ENCODE peak calls at places on chromosomes 13 and 19, in nine cellular contexts. S is ovary, H is heart right ventricle, O is cardiac muscle cell, Q is mucosa of descending colon, U is left ventricle myocardium inferior, K is A549, M is breast epithelium, F is thoracic aorta. L is an unnamed sample. For H3K4me1, the result is how much of the 10 kb centered on the place peaks cover.

GRCh38 chr19:45641274-45642105 is 2.3 kb upstream of the EML2 start:
- DNase-seq in K (peak), O (peak), Q (peak), U (peak), H (peak), M (peak), F (no peak), S (peak), L (peak)

GRCh38 chr19:45598267-45599011 is 3.6 kb downstream of the GPR4 start:
- DNase-seq in O (peak), K (no peak), H (peak), S (no peak), M (no peak), U (peak), Q (no peak), F (no peak), L (peak)

GRCh38 chr13:49836516-49836915 is 44.0 kb upstream of the KPNA3 start:
- DNase-seq in O (no peak), U (no peak), M (no peak), S (no peak), Q (no peak), K (no peak), F (no peak), H (no peak), L (no peak)

GRCh38 chr13:48333976-48334375 is 30.4 kb downstream of the RB1 start:
- DNase-seq in U (no peak), M (no peak), Q (no peak), S (no peak), O (peak), H (no peak), K (no peak), F (no peak), L (no peak)

GRCh38 chr19:50434525-50434924 is 1.8 kb downstream of the MYBPC2 start:
- DNase-seq in O (no peak), K (no peak), H (no peak), S (no peak), M (no peak), Q (no peak), U (no peak), F (no peak), L (no peak)

GRCh38 chr19:6721773-6722172 is 1.3 kb upstream of the C3 start:
- DNase-seq in F (no peak), S (no peak), U (no peak), H (no peak), K (no peak), M (no peak), Q (no peak), O (no peak), L (no peak)

GRCh38 chr13:113625965-113626661 is 31.9 kb downstream of the ATP4B start:
- DNase-seq in S (no peak), Q (no peak), U (peak), O (peak), F (no peak), K (no peak), M (no peak), H (no peak), L (peak)

GRCh38 chr13:33868343-33868994 is 50.5 kb downstream of the RFC3 start:
- DNase-seq in Q (no peak), K (no peak), F (no peak), M (no peak), H (no peak), S (no peak), O (no peak), U (no peak), L (no peak)

GRCh38 chr19:16895467-16896097 is 6.8 kb downstream of the F2RL3 start:
- DNase-seq in S (peak), Q (no peak), U (no peak), K (no peak), F (no peak), H (no peak), O (peak), M (no peak), L (no peak)

GRCh38 chr19:48591021-48591420 is 15.5 kb upstream of the SPACA4 start:
- DNase-seq in U (no peak), K (no peak), Q (no peak), H (no peak), F (no peak), S (no peak), M (no peak), O (peak), L (no peak)

DNA sequence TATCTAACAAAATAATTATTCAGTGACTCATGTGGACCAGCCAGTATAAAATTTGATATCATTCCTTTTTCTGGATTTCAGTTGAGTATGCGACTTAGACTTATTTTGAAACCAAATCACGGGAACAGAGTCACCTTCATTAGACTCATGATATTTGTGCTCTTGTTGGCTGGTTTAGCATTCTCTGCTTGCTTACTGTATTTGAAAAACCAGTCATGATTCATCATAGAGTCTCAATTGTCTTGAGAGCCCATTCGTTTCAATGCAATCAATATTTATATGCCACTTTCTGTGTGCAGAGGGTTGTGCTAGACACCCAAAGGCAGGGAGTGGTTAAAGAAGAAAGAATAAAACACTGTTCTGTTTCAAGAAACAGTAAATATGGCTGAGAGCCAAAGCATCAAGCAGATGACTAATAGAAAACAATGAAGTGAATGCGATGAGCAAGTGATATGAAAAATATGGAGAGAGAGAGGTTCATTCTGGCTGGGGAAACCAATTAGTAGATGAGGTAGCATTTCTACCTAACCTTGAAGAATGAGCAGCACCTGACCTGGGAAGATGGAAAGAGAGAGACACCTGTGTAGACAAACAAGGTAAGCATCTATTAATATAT is 99.6 kb upstream of the MBNL2 start:
- DNase-seq in O (peak), U (no peak), M (no peak), K (no peak), S (no peak), Q (no peak), F (no peak), H (no peak), L (no peak)
- H3K4me1 ChIP-seq in O (under half), U (half or more), M (under half), K (half or more), S (under half), Q (under half), F (under half), H (under half), L (under half)

DNA sequence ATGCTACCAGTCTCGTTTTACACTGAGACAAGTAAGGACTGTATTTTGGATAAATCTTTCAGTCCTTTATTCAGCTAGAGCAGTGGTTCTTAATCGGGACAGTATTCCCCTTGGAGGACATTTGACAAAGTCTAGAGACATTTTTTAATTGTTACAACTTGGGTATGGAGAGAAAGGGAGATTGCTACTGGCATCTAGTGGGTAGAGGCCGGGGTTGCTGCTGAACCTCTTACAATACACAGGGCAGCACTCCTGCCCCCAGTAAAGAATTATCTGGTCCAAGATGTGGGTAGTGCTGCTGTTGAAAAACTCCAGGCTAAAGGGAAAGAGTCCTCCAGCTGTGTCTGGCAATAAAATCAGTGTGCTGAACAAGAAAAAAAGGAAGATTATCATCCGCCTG is 334.8 kb downstream of the SLC7A1 start:
- DNase-seq in U (no peak), O (no peak), H (no peak), S (no peak), M (no peak), Q (no peak), F (no peak), K (no peak), L (no peak)
- TF ChIP-seq CTCF in U (peak), O (no peak), H (peak), S (no peak), M (no peak), Q (no peak), F (peak), K (no peak), L (peak)

GRCh38 chr13:23378009-23378632 is 55.4 kb downstream of the SACS start:
- DNase-seq in Q (no peak), S (no peak), H (peak), F (peak), K (peak), U (no peak), O (peak), M (no peak), L (no peak)

GRCh38 chr13:23383151-23383550 is 50.4 kb downstream of the SACS start:
- DNase-seq in S (no peak), U (no peak), K (no peak), F (no peak), H (no peak), O (no peak), Q (no peak), M (no peak), L (no peak)

GRCh38 chr13:23384111-23384510 is 49.4 kb downstream of the SACS start:
- DNase-seq in M (no peak), U (no peak), Q (no peak), H (no peak), S (no peak), K (no peak), O (no peak), F (no peak), L (no peak)

GRCh38 chr13:23380534-23380933 is 53.0 kb downstream of the SACS start:
- DNase-seq in K (no peak), H (no peak), M (no peak), Q (no peak), S (no peak), O (peak), U (no peak), F (no peak), L (no peak)

DNA sequence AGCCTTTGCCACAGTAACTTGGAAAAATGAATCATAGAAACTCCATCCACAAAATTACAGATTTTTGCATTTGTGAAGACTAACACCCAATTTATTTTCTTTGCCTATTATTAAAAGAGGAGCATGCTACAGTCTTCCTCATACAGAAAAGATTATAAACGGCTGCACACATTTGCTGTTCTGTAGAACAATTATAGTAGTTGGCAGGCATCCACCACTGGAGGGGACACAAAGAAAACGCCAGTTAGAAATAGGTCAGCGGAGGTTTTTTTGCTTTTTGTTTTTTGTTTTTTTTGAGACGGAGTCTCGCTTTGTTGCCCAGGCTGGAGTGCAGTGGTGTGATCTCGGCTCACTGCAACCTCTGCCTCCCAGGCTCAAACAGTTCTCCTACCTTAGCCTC is 51.6 kb downstream of the SACS start:
- DNase-seq in O (peak), H (no peak), S (no peak), K (no peak), F (no peak), M (no peak), Q (no peak), U (no peak), L (no peak)
- H3K4me1 ChIP-seq in O (under half), H (under half), S (under half), K (under half), F (under half), M (under half), Q (under half), U (under half), L (under half)

DNA sequence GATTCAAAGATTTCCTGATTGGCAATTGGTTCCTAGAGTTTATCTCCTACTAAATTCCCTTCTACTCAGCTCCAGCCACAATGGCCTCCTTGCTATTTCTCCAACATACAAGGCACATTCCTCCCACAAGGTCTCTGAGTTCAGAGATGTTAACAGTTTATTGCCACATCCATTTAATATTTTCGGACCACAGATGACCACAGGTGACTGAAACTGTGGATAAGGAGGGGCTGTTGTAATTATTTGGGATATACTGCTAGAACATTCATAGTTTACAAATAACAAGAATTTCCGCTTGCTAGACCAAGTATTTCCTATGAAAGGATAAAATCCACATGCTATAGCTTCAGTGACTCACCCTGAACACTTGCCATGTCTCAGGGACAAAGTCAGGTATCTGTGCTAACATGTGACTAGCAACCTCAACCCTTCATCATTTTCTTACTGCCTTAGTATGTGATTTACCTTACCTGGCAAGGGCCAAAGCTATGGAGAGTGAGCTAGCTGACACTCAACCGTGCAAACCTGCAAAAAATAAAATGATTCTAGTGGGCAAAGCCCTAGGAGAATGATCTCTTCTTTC is 117.7 kb downstream of the TBC1D4 start:
- DNase-seq in S (no peak), H (no peak), O (no peak), F (no peak), K (no peak), U (no peak), Q (no peak), M (no peak), L (no peak)
- TF ChIP-seq CTCF in S (no peak), H (no peak), O (no peak), F (no peak), K (no peak), U (no peak), Q (no peak), M (no peak), L (no peak)

GRCh38 chr13:40632915-40633314 is 33.5 kb downstream of the FOXO1 start:
- DNase-seq in O (no peak), H (no peak), U (no peak), S (no peak), F (no peak), Q (no peak), M (no peak), K (no peak), L (no peak)

GRCh38 chr13:40629678-40630384 is 36.6 kb downstream of the FOXO1 start:
- DNase-seq in K (no peak), U (no peak), S (no peak), Q (no peak), F (no peak), O (no peak), M (no peak), H (no peak), L (no peak)

GRCh38 chr13:40635315-40635995 is 31.0 kb downstream of the FOXO1 start:
- DNase-seq in F (no peak), H (no peak), K (no peak), O (no peak), U (no peak), M (no peak), S (no peak), Q (no peak), L (no peak)

GRCh38 chr13:40626977-40627376 is 39.5 kb downstream of the FOXO1 start:
- DNase-seq in K (no peak), O (no peak), U (no peak), S (no peak), H (no peak), F (no peak), M (no peak), Q (no peak), L (no peak)

DNA sequence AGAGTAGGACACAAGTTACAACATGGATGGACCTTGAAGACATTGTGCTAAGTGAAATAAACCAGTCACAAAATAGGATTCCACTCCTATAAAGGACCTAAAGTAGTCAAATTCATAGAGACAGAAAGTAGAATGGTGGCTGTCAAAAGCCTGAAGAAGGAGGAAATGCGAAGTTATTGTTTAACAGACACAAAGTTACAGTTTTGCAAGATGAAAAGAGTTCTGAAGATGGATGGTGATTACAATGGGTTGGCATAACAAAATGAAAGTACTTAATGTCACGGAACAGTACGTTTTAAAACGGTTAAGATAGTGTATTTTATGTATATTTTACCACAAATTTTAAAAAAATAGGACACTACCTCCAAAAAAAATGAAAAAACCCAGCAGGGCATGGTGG is 34.8 kb downstream of the FOXO1 start:
- DNase-seq in U (no peak), O (no peak), M (no peak), K (no peak), H (no peak), S (no peak), Q (no peak), F (no peak), L (no peak)
- H3K4me1 ChIP-seq in U (under half), O (under half), M (under half), K (under half), H (under half), S (under half), Q (under half), F (under half), L (under half)

GRCh38 chr19:18322318-18322758 is 538 bp downstream of the LSM4 start:
- DNase-seq in K (peak), F (no peak), M (no peak), U (peak), Q (peak), H (peak), S (no peak), O (peak), L (peak)
- TF ChIP-seq CTCF in K (peak), F (no peak), M (no peak), U (no peak), Q (no peak), H (peak), S (no peak), O (peak), L (no peak)

GRCh38 chr13:24267801-24268200 is 41.6 kb upstream of the C1QTNF9 start:
- DNase-seq in Q (no peak), U (no peak), S (no peak), O (no peak), K (no peak), H (no peak), M (no peak), F (no peak), L (no peak)
- H3K4me1 ChIP-seq in Q (under half), U (half or more), S (under half), O (under half), K (under half), H (half or more), M (under half), F (under half), L (under half)

GRCh38 chr19:41921280-41922219 is 6.7 kb downstream of the ERFL start:
- DNase-seq in K (no peak), O (no peak), H (no peak), Q (no peak), U (no peak), M (no peak), S (no peak), F (no peak), L (no peak)

GRCh38 chr19:41919948-41920712 is 8.1 kb downstream of the ERFL start:
- DNase-seq in U (no peak), H (no peak), S (no peak), F (no peak), O (no peak), Q (no peak), M (no peak), K (no peak), L (no peak)

GRCh38 chr19:41922585-41922984 is 5.7 kb downstream of the ERFL start:
- DNase-seq in U (no peak), F (no peak), K (no peak), H (no peak), S (no peak), M (no peak), O (no peak), Q (no peak), L (no peak)

GRCh38 chr19:41922220-41922576 is 6.1 kb downstream of the ERFL start:
- DNase-seq in U (no peak), F (no peak), O (no peak), M (no peak), S (no peak), Q (no peak), K (no peak), H (no peak), L (no peak)

GRCh38 chr19:41920878-41921277 is 7.4 kb downstream of the ERFL start:
- DNase-seq in H (no peak), O (no peak), Q (no peak), U (no peak), K (no peak), S (no peak), F (no peak), M (no peak), L (no peak)
- TF ChIP-seq CTCF in H (no peak), O (no peak), Q (no peak), U (no peak), K (no peak), S (no peak), F (no peak), M (no peak), L (no peak)

DNA sequence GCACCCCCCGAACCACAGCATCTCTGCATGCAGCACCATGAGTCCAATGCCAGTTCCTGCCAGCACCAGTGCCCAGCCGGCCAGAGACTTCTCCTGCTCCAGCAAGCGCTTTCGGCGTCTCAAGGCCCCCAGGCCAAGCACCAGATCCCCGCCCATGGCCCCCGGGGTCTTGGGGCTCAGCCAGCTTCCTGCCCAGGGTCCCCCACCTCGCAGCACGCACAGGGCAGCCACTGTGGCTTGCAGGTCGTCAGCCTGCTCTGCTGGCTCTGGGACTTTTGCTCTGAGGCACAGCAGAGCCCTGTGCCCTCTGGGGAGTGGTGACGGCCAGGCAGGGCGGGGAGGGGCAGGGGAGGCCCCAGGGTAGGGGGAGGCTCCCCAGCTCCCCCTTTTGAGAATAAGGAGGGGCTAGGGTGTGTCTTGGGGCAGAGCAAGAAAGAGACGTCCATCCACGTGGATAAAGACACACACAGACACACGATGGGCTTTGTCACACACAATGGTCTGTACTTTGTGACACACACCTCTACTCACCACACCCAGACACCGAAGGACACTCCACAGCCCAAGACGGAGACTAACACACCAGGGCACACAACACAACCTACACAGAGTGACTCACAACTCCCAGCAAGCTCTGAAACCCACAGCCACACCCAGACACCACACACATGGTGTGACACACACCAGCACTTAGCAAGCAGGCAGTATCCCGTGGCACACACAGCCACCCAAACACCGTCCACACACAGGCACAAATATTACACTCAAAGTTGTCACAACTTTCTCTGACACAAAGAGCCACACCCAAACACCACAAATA is at the start of gene KCNN4:
- DNase-seq in U (no peak), Q (peak), M (no peak), S (no peak), H (no peak), K (peak), F (no peak), O (no peak), L (no peak)
- H3K4me1 ChIP-seq in U (under half), Q (under half), M (under half), S (under half), H (under half), K (half or more), F (under half), O (under half), L (under half)